ENCODE peak calls at places on chromosomes 13 and 19, in nine cellular contexts. C, B, Q, I, Z, W, D, A and N are unnamed samples. For H3K27me3, the result is how much of the 10 kb centered on the place peaks cover.

GRCh38 chr13:44273991-44274810 is 99.4 kb upstream of the SERP2 start:
- DNase-seq in C (no peak), B (no peak), Q (no peak), I (peak), Z (no peak), W (no peak), D (no peak), A (no peak), N (no peak)

GRCh38 chr19:30226464-30227070 is 145.6 kb upstream of the ZNF536 start:
- DNase-seq in C (no peak), B (no peak), Q (no peak), I (no peak), Z (peak), W (no peak), D (peak), A (peak), N (no peak)

GRCh38 chr13:76014618-76015315 is 378.6 kb downstream of the LMO7 start:
- DNase-seq in C (no peak), B (no peak), Q (peak), I (peak), Z (no peak), W (no peak), D (no peak), A (peak), N (no peak)

GRCh38 chr19:6233051-6233826 is 46.5 kb downstream of the MLLT1 start:
- DNase-seq in C (no peak), B (no peak), Q (peak), I (peak), Z (no peak), W (peak), D (peak), A (no peak), N (no peak)

GRCh38 chr19:42436006-42436405 is 6.7 kb downstream of the CXCL17 start:
- DNase-seq in C (no peak), B (no peak), Q (no peak), I (no peak), Z (no peak), W (no peak), D (no peak), A (no peak), N (no peak)

GRCh38 chr19:49488863-49489537 is 1.6 kb downstream of the RPL13A start:
- DNase-seq in C (no peak), B (no peak), Q (no peak), I (no peak), Z (peak), W (no peak), D (no peak), A (no peak), N (no peak)

GRCh38 chr19:43618921-43619261 is 538 bp downstream of the ZNF428 start:
- DNase-seq in C (no peak), B (no peak), Q (no peak), I (no peak), Z (peak), W (no peak), D (no peak), A (peak), N (no peak)

GRCh38 chr19:7515091-7515470 is 822 bp upstream of the ZNF358 start:
- DNase-seq in C (peak), B (no peak), Q (no peak), I (no peak), Z (no peak), W (no peak), D (no peak), A (no peak), N (no peak)

GRCh38 chr13:34294483-34295129 is 476.7 kb downstream of the RFC3 start:
- DNase-seq in C (no peak), B (no peak), Q (peak), I (peak), Z (no peak), W (no peak), D (no peak), A (peak), N (no peak)
- H3K4me3 ChIP-seq in C (no peak), B (no peak), Q (no peak), I (no peak), Z (no peak), W (peak), D (no peak), A (no peak), N (no peak)

GRCh38 chr13:112079696-112080095 is 12.7 kb downstream of the SOX1 start:
- DNase-seq in C (no peak), B (no peak), Q (peak), I (no peak), Z (no peak), W (no peak), D (no peak), A (no peak), N (no peak)
- H3K27me3 ChIP-seq in C (under half), B (under half), Q (under half), I (half or more), Z (under half), W (under half), D (under half), A (under half), N (under half)

GRCh38 chr19:1648156-1648925 is 4.1 kb downstream of the TCF3 start:
- DNase-seq in C (no peak), B (no peak), Q (no peak), I (no peak), Z (no peak), W (no peak), D (no peak), A (no peak), N (no peak)
- H3K4me3 ChIP-seq in C (no peak), B (no peak), Q (no peak), I (no peak), Z (no peak), W (no peak), D (no peak), A (no peak), N (no peak)

GRCh38 chr13:80454245-80454644 is 113.3 kb upstream of the SPRY2 start:
- DNase-seq in C (no peak), B (no peak), Q (peak), I (no peak), Z (no peak), W (no peak), D (no peak), A (no peak), N (no peak)
- H3K27me3 ChIP-seq in C (under half), B (under half), Q (under half), I (under half), Z (under half), W (under half), D (under half), A (under half), N (under half)

GRCh38 chr13:49627831-49628652 is at the start of gene ARL11:
- DNase-seq in C (no peak), B (peak), Q (no peak), I (peak), Z (peak), W (peak), D (peak), A (peak), N (no peak)
- H3K4me3 ChIP-seq in C (peak), B (peak), Q (no peak), I (no peak), Z (peak), W (peak), D (no peak), A (peak), N (no peak)

GRCh38 chr13:27827646-27828045 is 35.4 kb downstream of the GSX1 start:
- DNase-seq in C (no peak), B (no peak), Q (no peak), I (no peak), Z (no peak), W (no peak), D (no peak), A (no peak), N (no peak)

GRCh38 chr13:27835799-27836198 is 43.5 kb downstream of the GSX1 start:
- DNase-seq in C (no peak), B (no peak), Q (no peak), I (no peak), Z (no peak), W (no peak), D (no peak), A (no peak), N (no peak)

GRCh38 chr13:27830010-27830409 is 37.7 kb downstream of the GSX1 start:
- DNase-seq in C (no peak), B (no peak), Q (peak), I (peak), Z (peak), W (no peak), D (peak), A (peak), N (no peak)

GRCh38 chr13:27834095-27834494 is 41.8 kb downstream of the GSX1 start:
- DNase-seq in C (no peak), B (no peak), Q (no peak), I (no peak), Z (no peak), W (no peak), D (no peak), A (no peak), N (no peak)

DNA sequence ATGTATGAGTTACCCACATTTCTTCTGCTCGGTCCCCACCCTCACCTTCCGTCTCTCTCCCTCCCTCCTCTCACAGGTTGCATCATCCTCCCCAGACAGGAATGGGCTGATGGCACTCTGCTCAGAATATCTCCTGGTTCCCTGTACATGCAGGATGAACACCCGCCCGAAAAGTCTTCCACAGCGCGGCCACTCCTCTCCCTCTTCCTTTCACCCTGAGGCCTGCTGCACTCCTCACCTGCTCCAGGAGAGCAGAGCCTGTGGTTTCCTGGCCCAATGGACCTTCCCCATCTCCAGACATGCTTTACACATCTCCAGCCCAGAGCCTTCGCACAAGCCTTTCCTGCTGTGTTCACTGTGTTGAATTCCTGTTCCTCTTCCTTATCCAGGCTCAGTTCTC is 40.9 kb downstream of the GSX1 start:
- DNase-seq in C (no peak), B (no peak), Q (no peak), I (no peak), Z (no peak), W (no peak), D (no peak), A (no peak), N (no peak)
- H3K27me3 ChIP-seq in C (half or more), B (under half), Q (under half), I (under half), Z (under half), W (under half), D (under half), A (under half), N (under half)